ENCODE peak calls at places on chromosome 22, in six cellular contexts. M is CD4-positive, CD25-positive, alpha-beta regulatory T cell; E is CD4-positive, alpha-beta T cell; Y is CD4-positive, alpha-beta memory T cell; Z is upper lobe of left lung; J is H9. X is an unnamed sample.

GRCh38 chr22:47340851-47341436 is 578.5 kb downstream of the TBC1D22A start:
- DNase-seq in M (no peak), E (no peak), Y (no peak), Z (no peak), J (no peak), X (no peak)

GRCh38 chr22:29744902-29745301 is 21.9 kb downstream of the ZMAT5 start:
- DNase-seq in M (no peak), E (no peak), Y (no peak), Z (no peak), J (no peak), X (no peak)

GRCh38 chr22:45320326-45320976 is 10.7 kb downstream of the FAM118A start:
- DNase-seq in M (peak; percentile 26), E (no peak), Y (no peak), Z (no peak), J (no peak), X (no peak)

GRCh38 chr22:16609548-16610261 is 17.1 kb upstream of the CCT8L2 start:
- DNase-seq in M (no peak), E (no peak), Y (no peak), Z (peak; percentile 73), J (no peak), X (no peak)

GRCh38 chr22:49995059-49995412 is 17.5 kb downstream of the IL17REL start:
- DNase-seq in M (no peak), E (no peak), Y (no peak), Z (peak; percentile 49), J (no peak), X (no peak)

GRCh38 chr22:43996170-43996980 is 27.7 kb upstream of the PARVB start:
- DNase-seq in M (peak; percentile 84), E (peak; percentile 62), Y (peak; percentile 63), Z (peak; percentile 86), J (no peak), X (no peak)

GRCh38 chr22:45304971-45305370 is 4.8 kb upstream of the FAM118A start:
- DNase-seq in M (no peak), E (no peak), Y (no peak), Z (no peak), J (no peak), X (no peak)

GRCh38 chr22:47192651-47193437 is 430.4 kb downstream of the TBC1D22A start:
- DNase-seq in M (no peak), E (no peak), Y (no peak), Z (peak; percentile 76), J (peak; percentile 70), X (peak; percentile 81)

GRCh38 chr22:29205260-29205597 is 467 bp upstream of the EMID1 start:
- DNase-seq in M (no peak), E (no peak), Y (no peak), Z (no peak), J (no peak), X (no peak)

GRCh38 chr22:44734801-44735517 is 17.4 kb upstream of the ARHGAP8 start:
- DNase-seq in M (no peak), E (no peak), Y (no peak), Z (peak; percentile 70), J (no peak), X (no peak)

GRCh38 chr22:28976588-28976987 is 85.0 kb downstream of the C22orf31 start:
- DNase-seq in M (no peak), E (no peak), Y (no peak), Z (no peak), J (no peak), X (no peak)

GRCh38 chr22:31488988-31489617 is 539 bp downstream of the EIF4ENIF1 start:
- DNase-seq in M (peak; percentile 40), E (no peak), Y (peak; percentile 9), Z (no peak), J (peak; percentile 45), X (peak; percentile 77)

GRCh38 chr22:44221710-44222475 is 41.2 kb downstream of the PARVG start:
- DNase-seq in M (no peak), E (no peak), Y (no peak), Z (peak; percentile 16), J (no peak), X (peak; percentile 20)

GRCh38 chr22:40044870-40045834 is 50.4 kb downstream of the FAM83F start:
- DNase-seq in M (peak; percentile 83), E (peak; percentile 56), Y (peak; percentile 74), Z (peak; percentile 93), J (peak; percentile 58), X (peak; percentile 84)

GRCh38 chr22:19843857-19844422 is 10.7 kb downstream of the GNB1L start:
- DNase-seq in M (no peak), E (no peak), Y (no peak), Z (peak; percentile 63), J (no peak), X (no peak)

GRCh38 chr22:50622723-50623327 is 5.1 kb downstream of the ARSA start:
- DNase-seq in M (no peak), E (no peak), Y (no peak), Z (peak; percentile 54), J (peak; percentile 41), X (peak; percentile 57)

GRCh38 chr22:19933328-19934241 is 8.0 kb upstream of the COMT start:
- DNase-seq in M (no peak), E (no peak), Y (no peak), Z (no peak), J (no peak), X (no peak)

GRCh38 chr22:41575533-41575932 is 14.1 kb downstream of the PMM1 start:
- DNase-seq in M (no peak), E (no peak), Y (no peak), Z (peak; percentile 81), J (no peak), X (no peak)

GRCh38 chr22:19962246-19962908 is 20.8 kb upstream of the TXNRD2 start:
- DNase-seq in M (peak; percentile 82), E (peak; percentile 28), Y (peak; percentile 24), Z (peak; percentile 87), J (peak; percentile 97), X (peak; percentile 97)

GRCh38 chr22:42955842-42956241 is 59.1 kb downstream of the PACSIN2 start:
- DNase-seq in M (no peak), E (no peak), Y (no peak), Z (no peak), J (no peak), X (no peak)

GRCh38 chr22:36337365-36338130 is 50.2 kb downstream of the MYH9 start:
- DNase-seq in M (no peak), E (no peak), Y (no peak), Z (no peak), J (no peak), X (no peak)
- H3K27ac ChIP-seq in M (peak overlapping the region; percentile 93), E (peak overlapping the region; percentile 92), Y (peak overlapping the region; percentile 84), Z (peak overlapping the region; percentile 90), J (no peak overlapping the region), X (no peak overlapping the region)

GRCh38 chr22:48423481-48423901 is 1404.2 kb downstream of the BRD1 start:
- DNase-seq in M (no peak), E (no peak), Y (no peak), Z (no peak), J (no peak), X (no peak)

GRCh38 chr22:48424201-48424627 is 1403.5 kb downstream of the BRD1 start:
- DNase-seq in M (no peak), E (no peak), Y (no peak), Z (no peak), J (no peak), X (no peak)

GRCh38 chr22:48425091-48425506 is 1402.6 kb downstream of the BRD1 start:
- DNase-seq in M (no peak), E (no peak), Y (no peak), Z (peak; percentile 53), J (no peak), X (no peak)

GRCh38 chr22:48424661-48425060 is 1403.0 kb downstream of the BRD1 start:
- DNase-seq in M (no peak), E (no peak), Y (no peak), Z (no peak), J (no peak), X (no peak)

GRCh38 chr22:48422900-48423480 is 1404.7 kb downstream of the BRD1 start:
- DNase-seq in M (no peak), E (no peak), Y (no peak), Z (no peak), J (no peak), X (peak; percentile 15)
- H3K27ac ChIP-seq in M (no peak overlapping the region), E (no peak overlapping the region), Y (no peak overlapping the region), Z (no peak overlapping the region), J (no peak overlapping the region), X (no peak overlapping the region)

GRCh38 chr22:38172016-38172431 is 9.6 kb downstream of the PLA2G6 start:
- DNase-seq in M (no peak), E (no peak), Y (no peak), Z (no peak), J (no peak), X (no peak)
- H3K27ac ChIP-seq in M (no peak overlapping the region), E (no peak overlapping the region), Y (no peak overlapping the region), Z (peak overlapping the region; percentile 57), J (no peak overlapping the region), X (no peak overlapping the region)

GRCh38 chr22:38248280-38248679 is 24.5 kb downstream of the TMEM184B start:
- DNase-seq in M (no peak), E (no peak), Y (no peak), Z (no peak), J (no peak), X (no peak)

GRCh38 chr22:38246692-38247091 is 26.1 kb downstream of the TMEM184B start:
- DNase-seq in M (no peak), E (no peak), Y (no peak), Z (no peak), J (no peak), X (no peak)

GRCh38 chr22:38247713-38248112 is 25.1 kb downstream of the TMEM184B start:
- DNase-seq in M (no peak), E (no peak), Y (no peak), Z (peak; percentile 56), J (no peak), X (no peak)

GRCh38 chr22:38244106-38244505 is 28.7 kb downstream of the TMEM184B start:
- DNase-seq in M (no peak), E (no peak), Y (no peak), Z (no peak), J (no peak), X (no peak)

DNA sequence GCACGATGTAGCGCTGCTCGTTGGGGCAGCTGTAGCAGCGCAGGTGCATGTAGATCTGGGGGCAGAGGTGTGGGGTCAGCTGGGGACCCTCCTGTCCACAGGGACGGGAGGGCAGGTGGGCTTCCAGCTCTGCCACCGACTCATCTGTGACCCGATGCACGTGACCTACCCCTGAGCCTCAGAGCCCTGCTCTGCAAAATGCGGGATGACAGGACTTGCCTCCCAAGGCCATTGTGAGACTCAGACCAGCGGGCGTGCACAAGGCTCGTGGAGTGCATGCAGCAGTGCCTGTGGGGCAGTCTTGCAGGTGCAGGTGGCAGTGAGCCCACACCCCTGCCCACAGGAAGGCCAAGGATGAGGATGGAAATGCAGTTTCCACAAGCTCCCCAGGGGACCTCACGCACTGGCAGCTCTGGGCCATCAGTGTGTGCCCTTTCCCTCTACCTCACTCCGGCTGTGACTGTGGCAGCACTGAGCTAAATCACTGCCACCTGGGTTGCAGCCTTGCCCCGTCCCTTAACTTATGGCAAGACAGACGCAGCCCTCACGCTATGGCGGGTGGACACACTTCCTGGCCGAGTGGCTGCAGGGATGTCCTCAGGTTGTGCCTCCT is 26.7 kb downstream of the TMEM184B start:
- DNase-seq in M (no peak), E (no peak), Y (no peak), Z (peak; percentile 59), J (no peak), X (no peak)
- H3K27ac ChIP-seq in M (no peak overlapping the region), E (no peak overlapping the region), Y (no peak overlapping the region), Z (no peak overlapping the region), J (no peak overlapping the region), X (no peak overlapping the region)

GRCh38 chr22:23014250-23014649 is 56.1 kb upstream of the GNAZ start:
- DNase-seq in M (no peak), E (no peak), Y (no peak), Z (no peak), J (no peak), X (no peak)
- H3K27ac ChIP-seq in M (no peak overlapping the region), E (no peak overlapping the region), Y (no peak overlapping the region), Z (no peak overlapping the region), J (no peak overlapping the region), X (no peak overlapping the region)

GRCh38 chr22:22218302-22218701 is 26.3 kb upstream of the VPREB1 start:
- DNase-seq in M (no peak), E (no peak), Y (no peak), Z (no peak), J (no peak), X (no peak)
- H3K27ac ChIP-seq in M (no peak overlapping the region), E (no peak overlapping the region), Y (no peak overlapping the region), Z (no peak overlapping the region), J (no peak overlapping the region), X (no peak overlapping the region)

X was measured in endodermal cell.